ENCODE peak calls at places on chromosomes 1 and 21, in six cellular contexts. G, R, L, K, C and A are unnamed samples.
A peak's percentile ranks its signal among the peaks of the same experiment; 100 is the strongest.

GRCh38 chr1:198494139-198494538 is 46.3 kb downstream of the ATP6V1G3 start:
- DNase-seq in G (no peak), R (no peak), L (no peak), K (no peak), C (no peak), A (no peak)

GRCh38 chr1:47483651-47484050 is 45.8 kb downstream of the FOXD2 start:
- DNase-seq in G (no peak), R (no peak), L (no peak), K (no peak), C (no peak), A (no peak)

GRCh38 chr1:240101737-240102136 is 10.1 kb downstream of the FMN2 start:
- DNase-seq in G (no peak), R (no peak), L (no peak), K (no peak), C (no peak), A (no peak)

GRCh38 chr1:30466026-30466425 is 257.4 kb downstream of the MATN1 start:
- DNase-seq in G (no peak), R (no peak), L (peak; percentile 15), K (no peak), C (no peak), A (no peak)

GRCh38 chr21:39430016-39430415 is 15.6 kb downstream of the LCA5L start:
- DNase-seq in G (no peak), R (no peak), L (no peak), K (no peak), C (no peak), A (no peak)

GRCh38 chr1:96425382-96426129 is 296.0 kb upstream of the PTBP2 start:
- DNase-seq in G (no peak), R (no peak), L (no peak), K (no peak), C (no peak), A (no peak)

GRCh38 chr1:197481101-197481500 is 213.0 kb downstream of the CRB1 start:
- DNase-seq in G (no peak), R (no peak), L (no peak), K (no peak), C (no peak), A (no peak)

GRCh38 chr1:21904725-21905520 is 32.2 kb downstream of the HSPG2 start:
- DNase-seq in G (peak; percentile 82), R (peak; percentile 93), L (peak; percentile 91), K (peak; percentile 73), C (peak; percentile 100), A (peak; percentile 91)

GRCh38 chr1:21337931-21338567 is 47.8 kb upstream of the ECE1 start:
- DNase-seq in G (peak; percentile 79), R (peak; percentile 78), L (peak; percentile 98), K (peak; percentile 55), C (no peak), A (peak; percentile 75)

GRCh38 chr1:90722874-90723273 is 5.8 kb upstream of the BARHL2 start:
- DNase-seq in G (no peak), R (no peak), L (no peak), K (no peak), C (no peak), A (no peak)

GRCh38 chr1:235998812-235999211 is 66.1 kb downstream of the NID1 start:
- DNase-seq in G (no peak), R (no peak), L (no peak), K (no peak), C (no peak), A (no peak)

GRCh38 chr1:50106095-50106761 is 2.5 kb upstream of the ELAVL4 start:
- DNase-seq in G (no peak), R (no peak), L (no peak), K (no peak), C (no peak), A (no peak)

GRCh38 chr1:172686143-172686542 is 27.2 kb downstream of the FASLG start:
- DNase-seq in G (no peak), R (no peak), L (no peak), K (no peak), C (no peak), A (no peak)

GRCh38 chr1:88035578-88035977 is 648.5 kb upstream of the PKN2 start:
- DNase-seq in G (no peak), R (no peak), L (no peak), K (peak; percentile 18), C (no peak), A (no peak)

GRCh38 chr1:14499312-14500040 is 99.0 kb upstream of the KAZN start:
- DNase-seq in G (no peak), R (no peak), L (no peak), K (no peak), C (no peak), A (no peak)

GRCh38 chr1:45687753-45688737 is at the start of gene TMEM69:
- DNase-seq in G (peak; percentile 85), R (peak; percentile 68), L (peak; percentile 88), K (no peak), C (peak; percentile 96), A (peak; percentile 70)

GRCh38 chr1:94283462-94283861 is 46.1 kb upstream of the ARHGAP29 start:
- DNase-seq in G (no peak), R (no peak), L (no peak), K (no peak), C (no peak), A (no peak)

GRCh38 chr1:8238141-8239038 is 79.5 kb upstream of the SLC45A1 start:
- DNase-seq in G (no peak), R (no peak), L (no peak), K (no peak), C (no peak), A (no peak)

GRCh38 chr1:184385863-184386262 is 966 bp upstream of the C1orf21 start:
- DNase-seq in G (no peak), R (no peak), L (no peak), K (no peak), C (no peak), A (no peak)

GRCh38 chr1:162633327-162633762 is 1.1 kb downstream of the DDR2 start:
- DNase-seq in G (no peak), R (no peak), L (no peak), K (no peak), C (no peak), A (no peak)

GRCh38 chr1:84152649-84153056 is 8.6 kb downstream of the PRKACB start:
- DNase-seq in G (no peak), R (no peak), L (no peak), K (no peak), C (no peak), A (no peak)

GRCh38 chr1:206503591-206504362 is 3.6 kb upstream of the RASSF5 start:
- DNase-seq in G (peak; percentile 16), R (no peak), L (peak; percentile 80), K (no peak), C (peak; percentile 88), A (no peak)

GRCh38 chr1:227841141-227841540 is 25.7 kb downstream of the PRSS38 start:
- DNase-seq in G (no peak), R (no peak), L (no peak), K (peak; percentile 7), C (no peak), A (no peak)
- TF ChIP-seq POLR2AphosphoS5 in G (no peak), R (no peak), L (no peak), K (no peak), C (no peak), A (no peak)

GRCh38 chr21:29213513-29214385 is 83.3 kb downstream of the MAP3K7CL start:
- DNase-seq in G (no peak), R (no peak), L (no peak), K (no peak), C (no peak), A (no peak)
- TF ChIP-seq POLR2A in G (no peak), R (no peak), L (no peak), K (no peak), C (no peak), A (peak; percentile 45)

GRCh38 chr1:77219166-77219887 is at the start of gene PIGK:
- DNase-seq in G (peak; percentile 93), R (peak; percentile 75), L (peak; percentile 91), K (peak; percentile 91), C (peak; percentile 95), A (peak; percentile 90)
- TF ChIP-seq POLR2AphosphoS5 in G (peak; percentile 68), R (peak; percentile 50), L (peak; percentile 59), K (peak; percentile 87), C (peak; percentile 79), A (peak; percentile 93)

DNA sequence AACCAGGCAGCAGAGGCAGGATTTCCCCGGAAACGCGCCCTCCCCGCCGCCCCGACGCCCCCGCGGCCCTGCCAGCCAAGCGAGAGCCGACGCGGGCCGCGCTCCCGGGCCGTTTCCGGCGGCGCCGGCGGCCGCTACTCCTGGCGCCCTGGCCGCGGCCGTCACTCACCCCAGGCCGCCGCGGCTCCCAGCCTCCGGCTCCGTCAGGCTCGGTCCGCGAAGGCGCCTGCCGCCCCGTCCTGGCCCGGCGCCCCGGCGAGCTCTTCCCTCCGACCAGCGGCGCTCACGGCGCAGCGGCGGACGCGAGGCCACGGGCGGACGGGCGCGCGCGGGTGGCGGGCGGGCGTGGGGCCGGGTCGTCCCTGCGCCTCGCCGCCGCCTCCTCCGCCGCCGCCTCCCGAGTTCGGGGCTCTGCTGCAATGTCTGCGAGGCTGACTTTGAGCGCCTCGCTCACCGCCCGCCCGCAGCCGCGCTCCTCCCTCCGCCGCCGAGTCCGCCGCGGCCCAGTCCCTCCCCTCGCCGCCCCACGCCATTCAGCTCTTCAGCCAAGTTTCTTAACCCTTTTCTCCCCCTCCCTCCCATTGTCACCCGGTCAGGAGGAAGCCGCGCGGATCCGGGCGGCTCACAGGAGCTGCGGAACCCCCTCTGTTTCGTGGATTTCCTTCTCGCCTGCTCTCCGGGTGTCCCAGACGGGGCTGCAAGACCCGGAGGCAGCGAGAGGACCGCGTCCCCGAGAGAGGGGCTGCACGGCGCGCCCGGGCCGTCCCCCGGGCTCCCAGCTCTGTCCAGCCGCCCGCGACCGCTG is at the start of gene NRIP1:
- DNase-seq in G (peak; percentile 93), R (peak; percentile 82), L (peak; percentile 95), K (peak; percentile 98), C (peak; percentile 91), A (peak; percentile 92)
- TF ChIP-seq POLR2A in G (peak; percentile 83), R (peak; percentile 44), L (peak; percentile 53), K (peak; percentile 46), C (peak; percentile 61), A (no peak)